ENCODE peak calls at places on chromosomes 3 and 15, in eight cellular contexts. F, B, S, O, G, T, N and W are unnamed samples.

GRCh38 chr15:85762039-85762755 is 32.5 kb downstream of the KLHL25 start:
- DNase-seq in F (peak; percentile 23), B (no peak), S (no peak), O (no peak), G (no peak), T (no peak), N (no peak), W (no peak)

GRCh38 chr3:13460341-13460736 is 19.8 kb upstream of the HDAC11 start:
- DNase-seq in F (no peak), B (no peak), S (no peak), O (no peak), G (no peak), T (no peak), N (no peak), W (no peak)

GRCh38 chr3:83092521-83093221 is 1331.2 kb upstream of the GBE1 start:
- DNase-seq in F (no peak), B (no peak), S (no peak), O (no peak), G (no peak), T (no peak), N (no peak), W (no peak)

GRCh38 chr15:86002444-86002843 is 77.2 kb upstream of the AGBL1 start:
- DNase-seq in F (no peak), B (no peak), S (no peak), O (no peak), G (no peak), T (no peak), N (no peak), W (no peak)

GRCh38 chr15:100670505-100671021 is 68.2 kb downstream of the ASB7 start:
- DNase-seq in F (no peak), B (no peak), S (no peak), O (no peak), G (no peak), T (no peak), N (no peak), W (no peak)

GRCh38 chr3:197417896-197418618 is 119.6 kb upstream of the DLG1 start:
- DNase-seq in F (no peak), B (no peak), S (no peak), O (no peak), G (no peak), T (no peak), N (no peak), W (no peak)

GRCh38 chr3:8759038-8759755 is 10.2 kb downstream of the OXTR start:
- DNase-seq in F (no peak), B (no peak), S (no peak), O (no peak), G (no peak), T (no peak), N (no peak), W (no peak)

GRCh38 chr3:44555753-44556152 is 760 bp downstream of the ZKSCAN7 start:
- DNase-seq in F (no peak), B (no peak), S (peak; percentile 6), O (no peak), G (no peak), T (no peak), N (peak; percentile 2), W (no peak)

GRCh38 chr15:73936181-73936580 is 9.9 kb downstream of the LOXL1 start:
- DNase-seq in F (no peak), B (peak; percentile 35), S (peak; percentile 76), O (no peak), G (no peak), T (no peak), N (no peak), W (no peak)
- TF ChIP-seq CTCF in F (no peak), B (no peak), S (peak; percentile 39), O (no peak), G (no peak), T (no peak), N (peak; percentile 13), W (no peak)

GRCh38 chr3:135017494-135017893 is 222.4 kb downstream of the EPHB1 start:
- DNase-seq in F (no peak), B (no peak), S (no peak), O (no peak), G (no peak), T (peak; percentile 86), N (no peak), W (no peak)

GRCh38 chr3:135014575-135014974 is 219.5 kb downstream of the EPHB1 start:
- DNase-seq in F (no peak), B (no peak), S (no peak), O (no peak), G (no peak), T (no peak), N (no peak), W (no peak)

GRCh38 chr3:135009014-135009413 is 214.0 kb downstream of the EPHB1 start:
- DNase-seq in F (no peak), B (no peak), S (no peak), O (no peak), G (no peak), T (peak; percentile 78), N (no peak), W (no peak)

GRCh38 chr3:135012101-135012500 is 217.0 kb downstream of the EPHB1 start:
- DNase-seq in F (no peak), B (no peak), S (no peak), O (no peak), G (no peak), T (peak; percentile 90), N (no peak), W (no peak)

GRCh38 chr3:135013206-135013605 is 218.1 kb downstream of the EPHB1 start:
- DNase-seq in F (no peak), B (no peak), S (no peak), O (no peak), G (no peak), T (peak; percentile 66), N (no peak), W (no peak)
- TF ChIP-seq CTCF in F (no peak), B (no peak), S (no peak), O (no peak), G (no peak), T (no peak), N (no peak), W (no peak)

GRCh38 chr3:60189304-60189703 is 1061.9 kb downstream of the FHIT start:
- DNase-seq in F (no peak), B (no peak), S (no peak), O (no peak), G (no peak), T (no peak), N (no peak), W (no peak)

GRCh38 chr3:60186359-60186758 is 1064.9 kb downstream of the FHIT start:
- DNase-seq in F (no peak), B (no peak), S (no peak), O (no peak), G (no peak), T (no peak), N (no peak), W (no peak)

GRCh38 chr3:60190073-60190472 is 1061.2 kb downstream of the FHIT start:
- DNase-seq in F (no peak), B (no peak), S (no peak), O (no peak), G (no peak), T (no peak), N (no peak), W (no peak)

GRCh38 chr3:60185161-60185560 is 1066.1 kb downstream of the FHIT start:
- DNase-seq in F (no peak), B (no peak), S (no peak), O (no peak), G (no peak), T (no peak), N (no peak), W (no peak)

GRCh38 chr3:60188803-60189202 is 1062.4 kb downstream of the FHIT start:
- DNase-seq in F (no peak), B (no peak), S (no peak), O (no peak), G (no peak), T (no peak), N (no peak), W (no peak)
- TF ChIP-seq CTCF in F (no peak), B (no peak), S (no peak), O (no peak), G (no peak), T (no peak), N (no peak), W (no peak)

GRCh38 chr3:123365450-123366143 is 83.3 kb downstream of the ADCY5 start:
- DNase-seq in F (no peak), B (no peak), S (no peak), O (no peak), G (peak; percentile 19), T (no peak), N (no peak), W (no peak)
- TF ChIP-seq CTCF in F (peak; percentile 23), B (peak; percentile 16), S (peak; percentile 23), O (peak; percentile 11), G (peak; percentile 63), T (peak; percentile 28), N (peak; percentile 46), W (no peak)

DNA sequence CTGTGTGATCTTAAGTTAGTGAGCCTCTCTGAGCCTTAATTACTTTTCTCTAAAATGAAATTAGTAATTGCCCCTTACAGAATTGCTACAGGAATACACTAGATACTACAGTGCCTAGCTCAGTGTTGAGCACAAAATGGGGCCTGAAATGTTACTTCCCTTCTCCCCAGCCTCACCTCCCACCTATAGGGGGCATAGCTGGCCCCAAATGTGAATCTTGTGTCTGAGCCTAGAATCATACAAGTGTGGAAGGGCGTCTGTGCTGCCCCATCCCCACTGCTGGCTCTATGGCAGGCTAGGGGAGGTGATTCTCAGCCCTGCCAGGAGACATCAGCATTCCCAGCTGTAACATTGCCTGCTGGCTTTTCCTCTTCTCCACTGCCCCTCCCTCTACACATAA is 42.7 kb downstream of the IFT122 start:
- DNase-seq in F (no peak), B (no peak), S (no peak), O (no peak), G (no peak), T (no peak), N (no peak), W (no peak)
- TF ChIP-seq CTCF in F (no peak), B (no peak), S (no peak), O (no peak), G (peak; percentile 15), T (no peak), N (no peak), W (no peak)

GRCh38 chr15:58494581-58494980 is 62.8 kb downstream of the LIPC start:
- DNase-seq in F (no peak), B (no peak), S (no peak), O (no peak), G (no peak), T (no peak), N (no peak), W (no peak)
- TF ChIP-seq CTCF in F (no peak), B (no peak), S (no peak), O (no peak), G (no peak), T (no peak), N (no peak), W (no peak)

GRCh38 chr3:84318273-84318809 is 640.4 kb upstream of the CADM2 start:
- DNase-seq in F (no peak), B (no peak), S (no peak), O (no peak), G (no peak), T (no peak), N (no peak), W (no peak)
- TF ChIP-seq CTCF in F (no peak), B (no peak), S (no peak), O (no peak), G (no peak), T (no peak), N (no peak), W (no peak)

GRCh38 chr3:147945968-147946519 is 536.9 kb downstream of the ZIC1 start:
- DNase-seq in F (no peak), B (peak; percentile 52), S (peak; percentile 95), O (peak; percentile 32), G (no peak), T (no peak), N (peak; percentile 94), W (no peak)
- TF ChIP-seq CTCF in F (peak; percentile 10), B (peak; percentile 41), S (peak; percentile 86), O (peak; percentile 38), G (peak; percentile 56), T (peak; percentile 48), N (peak; percentile 80), W (no peak)